ENCODE peak calls at places on chromosomes 13 and 19, in five cellular contexts. One of them, this sample, is unnamed.

GRCh38 chr13:37645181-37645580 is 46.6 kb upstream of the POSTN start:
- DNase-seq in activated T-helper 1 cell treated with anti-CD3 and anti-CD28 coated beads, Interleukin-2, amount 50 U/mL, for 16 hours: no peak
- DNase-seq in thoracic aorta: no peak
- DNase-seq in C1 segment of cervical spinal cord: no peak
- DNase-seq in progenitor cell of endocrine pancreas: no peak
- DNase-seq in this sample: no peak

GRCh38 chr13:40181203-40181845 is 485.1 kb downstream of the FOXO1 start:
- DNase-seq in progenitor cell of endocrine pancreas: no peak
- DNase-seq in activated T-helper 1 cell treated with anti-CD3 and anti-CD28 coated beads, Interleukin-2, amount 50 U/mL, for 16 hours: no peak
- DNase-seq in thoracic aorta: no peak
- DNase-seq in C1 segment of cervical spinal cord: no peak
- DNase-seq in this sample: no peak

GRCh38 chr19:4638330-4638729 is 986 bp upstream of the TNFAIP8L1 start:
- DNase-seq in activated T-helper 1 cell treated with anti-CD3 and anti-CD28 coated beads, Interleukin-2, amount 50 U/mL, for 16 hours: no peak
- DNase-seq in progenitor cell of endocrine pancreas: no peak
- DNase-seq in C1 segment of cervical spinal cord: no peak
- DNase-seq in thoracic aorta: no peak
- DNase-seq in this sample: no peak

GRCh38 chr19:35774274-35775045 is 904 bp upstream of the ARHGAP33 start:
- DNase-seq in C1 segment of cervical spinal cord: no peak
- DNase-seq in activated T-helper 1 cell treated with anti-CD3 and anti-CD28 coated beads, Interleukin-2, amount 50 U/mL, for 16 hours: no peak
- DNase-seq in progenitor cell of endocrine pancreas: no peak
- DNase-seq in thoracic aorta: no peak
- DNase-seq in this sample: no peak

GRCh38 chr19:45682117-45682516 is 9.6 kb downstream of the SNRPD2 start:
- DNase-seq in C1 segment of cervical spinal cord: no peak
- DNase-seq in activated T-helper 1 cell treated with anti-CD3 and anti-CD28 coated beads, Interleukin-2, amount 50 U/mL, for 16 hours: no peak
- DNase-seq in progenitor cell of endocrine pancreas: no peak
- DNase-seq in thoracic aorta: no peak
- DNase-seq in this sample: no peak

GRCh38 chr19:48560095-48560530 is 8.1 kb downstream of the SULT2B1 start:
- DNase-seq in C1 segment of cervical spinal cord: no peak
- DNase-seq in progenitor cell of endocrine pancreas: no peak
- DNase-seq in thoracic aorta: no peak
- DNase-seq in activated T-helper 1 cell treated with anti-CD3 and anti-CD28 coated beads, Interleukin-2, amount 50 U/mL, for 16 hours: no peak
- DNase-seq in this sample: no peak

GRCh38 chr13:29369060-29369743 is 226.3 kb downstream of the SLC7A1 start:
- DNase-seq in thoracic aorta: no peak
- DNase-seq in activated T-helper 1 cell treated with anti-CD3 and anti-CD28 coated beads, Interleukin-2, amount 50 U/mL, for 16 hours: no peak
- DNase-seq in C1 segment of cervical spinal cord: peak
- DNase-seq in progenitor cell of endocrine pancreas: no peak
- DNase-seq in this sample: no peak

GRCh38 chr19:30799854-30800755 is 427.9 kb downstream of the ZNF536 start:
- DNase-seq in progenitor cell of endocrine pancreas: peak
- DNase-seq in thoracic aorta: no peak
- DNase-seq in activated T-helper 1 cell treated with anti-CD3 and anti-CD28 coated beads, Interleukin-2, amount 50 U/mL, for 16 hours: no peak
- DNase-seq in C1 segment of cervical spinal cord: no peak
- DNase-seq in this sample: no peak

GRCh38 chr19:32130241-32130753 is 215.1 kb upstream of the ZNF507 start:
- DNase-seq in progenitor cell of endocrine pancreas: no peak
- DNase-seq in activated T-helper 1 cell treated with anti-CD3 and anti-CD28 coated beads, Interleukin-2, amount 50 U/mL, for 16 hours: no peak
- DNase-seq in thoracic aorta: no peak
- DNase-seq in C1 segment of cervical spinal cord: no peak
- DNase-seq in this sample: no peak

GRCh38 chr13:101673360-101674105 is 221.1 kb downstream of the ITGBL1 start:
- DNase-seq in thoracic aorta: no peak
- DNase-seq in progenitor cell of endocrine pancreas: no peak
- DNase-seq in activated T-helper 1 cell treated with anti-CD3 and anti-CD28 coated beads, Interleukin-2, amount 50 U/mL, for 16 hours: no peak
- DNase-seq in C1 segment of cervical spinal cord: no peak
- DNase-seq in this sample: no peak

This sample was measured in coronary artery.